ENCODE peak calls at places on chromosomes 5 and 9, in nine cellular contexts. P is OCI-LY7, G is neural progenitor cell, Q is HCT116, N is GM23248, J is SK-N-SH, R is hepatocyte, F is MM.1S, U is GM23338. B is an unnamed sample.

GRCh38 chr9:110714314-110714713 is 45.7 kb downstream of the MUSK start:
- DNase-seq in Q (no peak), F (no peak), R (peak), G (no peak), P (no peak), U (peak), N (no peak), J (no peak), B (peak)

GRCh38 chr5:112275671-112276070 is 143.4 kb downstream of the EPB41L4A start:
- DNase-seq in Q (no peak), U (no peak), P (peak), J (no peak), N (no peak), G (no peak), F (no peak), R (no peak), B (no peak)

GRCh38 chr5:139761501-139761900 is 34.1 kb upstream of the PSD2 start:
- DNase-seq in J (peak), R (no peak), G (no peak), N (no peak), Q (no peak), U (no peak), F (no peak), P (no peak), B (no peak)

GRCh38 chr5:160260881-160261815 is 31.8 kb downstream of the FABP6 start:
- DNase-seq in N (no peak), Q (no peak), R (peak), U (no peak), F (no peak), G (peak), P (peak), J (no peak), B (peak)

GRCh38 chr9:93159601-93160418 is 24.1 kb upstream of the WNK2 start:
- DNase-seq in G (peak), N (peak), Q (peak), U (peak), P (peak), F (peak), J (peak), R (peak), B (peak)

GRCh38 chr5:172899436-172899835 is 59.8 kb upstream of the RPL26L1 start:
- DNase-seq in F (no peak), R (no peak), G (no peak), P (no peak), N (no peak), J (no peak), Q (no peak), U (no peak), B (no peak)

GRCh38 chr5:58317808-58318207 is 142.1 kb downstream of the PLK2 start:
- DNase-seq in R (no peak), N (peak), P (no peak), U (no peak), F (no peak), J (no peak), G (no peak), Q (no peak), B (no peak)

GRCh38 chr5:36029914-36030313 is 36.8 kb downstream of the UGT3A2 start:
- DNase-seq in F (no peak), P (no peak), R (no peak), Q (no peak), U (no peak), G (no peak), N (no peak), J (peak), B (no peak)

GRCh38 chr9:212265-212664 is 2.4 kb upstream of the DOCK8 start:
- DNase-seq in P (no peak), R (no peak), Q (no peak), N (no peak), U (no peak), G (no peak), J (no peak), F (no peak), B (no peak)

GRCh38 chr5:23840083-23840482 is 332.7 kb downstream of the PRDM9 start:
- DNase-seq in J (no peak), R (no peak), P (no peak), F (no peak), U (no peak), N (peak), Q (no peak), G (no peak), B (peak)

GRCh38 chr5:90932052-90932699 is 373.6 kb downstream of the ADGRV1 start:
- DNase-seq in F (peak), U (peak), G (peak), J (peak), N (peak), R (peak), Q (peak), P (peak), B (peak)

GRCh38 chr5:50564558-50564957 is 101.9 kb upstream of the PARP8 start:
- DNase-seq in G (no peak), N (no peak), Q (no peak), J (no peak), U (no peak), P (no peak), F (no peak), R (no peak), B (no peak)

GRCh38 chr5:137751869-137752491 is 2.2 kb downstream of the HNRNPA0 start:
- DNase-seq in N (peak), R (peak), J (peak), U (peak), G (peak), F (peak), Q (peak), P (peak), B (peak)

GRCh38 chr5:141605523-141606277 is 13.1 kb downstream of the DIAPH1 start:
- DNase-seq in F (peak), J (no peak), Q (no peak), U (peak), G (no peak), N (no peak), P (peak), R (no peak), B (no peak)

GRCh38 chr9:95338243-95338642 is 20.7 kb upstream of the FANCC start:
- DNase-seq in G (no peak), Q (no peak), N (no peak), U (no peak), R (no peak), P (no peak), J (no peak), F (no peak), B (no peak)

GRCh38 chr5:68277427-68277826 is 61.9 kb downstream of the PIK3R1 start:
- DNase-seq in F (no peak), P (no peak), U (no peak), Q (no peak), G (no peak), N (no peak), R (no peak), J (no peak), B (peak)

GRCh38 chr5:143399616-143400540 is 3.6 kb downstream of the NR3C1 start:
- DNase-seq in U (no peak), G (no peak), R (no peak), J (no peak), F (no peak), Q (no peak), N (peak), P (peak), B (no peak)

GRCh38 chr9:15078345-15078744 is 168.1 kb upstream of the FREM1 start:
- DNase-seq in U (no peak), J (no peak), R (no peak), N (no peak), Q (no peak), F (no peak), G (no peak), P (no peak), B (no peak)

GRCh38 chr5:123937230-123937629 is 425.3 kb downstream of the CSNK1G3 start:
- DNase-seq in N (peak), P (peak), F (peak), R (peak), G (peak), J (peak), U (peak), Q (peak), B (peak)

GRCh38 chr5:68086443-68086842 is 129.1 kb upstream of the PIK3R1 start:
- DNase-seq in G (no peak), J (no peak), N (no peak), P (no peak), U (no peak), F (no peak), R (no peak), Q (no peak), B (no peak)

GRCh38 chr5:27706832-27707231 is 668.4 kb upstream of the CDH9 start:
- DNase-seq in N (no peak), Q (no peak), U (no peak), J (no peak), F (no peak), R (no peak), P (no peak), G (no peak), B (peak)

GRCh38 chr9:108073823-108074222 is 584.3 kb upstream of the KLF4 start:
- DNase-seq in Q (no peak), N (no peak), P (no peak), G (no peak), F (no peak), R (no peak), U (no peak), J (no peak), B (no peak)
- TF ChIP-seq EZH2phosphoT487 in Q (no peak), N (no peak), P (no peak), G (no peak), F (no peak), R (no peak), U (no peak), J (no peak), B (no peak)

DNA sequence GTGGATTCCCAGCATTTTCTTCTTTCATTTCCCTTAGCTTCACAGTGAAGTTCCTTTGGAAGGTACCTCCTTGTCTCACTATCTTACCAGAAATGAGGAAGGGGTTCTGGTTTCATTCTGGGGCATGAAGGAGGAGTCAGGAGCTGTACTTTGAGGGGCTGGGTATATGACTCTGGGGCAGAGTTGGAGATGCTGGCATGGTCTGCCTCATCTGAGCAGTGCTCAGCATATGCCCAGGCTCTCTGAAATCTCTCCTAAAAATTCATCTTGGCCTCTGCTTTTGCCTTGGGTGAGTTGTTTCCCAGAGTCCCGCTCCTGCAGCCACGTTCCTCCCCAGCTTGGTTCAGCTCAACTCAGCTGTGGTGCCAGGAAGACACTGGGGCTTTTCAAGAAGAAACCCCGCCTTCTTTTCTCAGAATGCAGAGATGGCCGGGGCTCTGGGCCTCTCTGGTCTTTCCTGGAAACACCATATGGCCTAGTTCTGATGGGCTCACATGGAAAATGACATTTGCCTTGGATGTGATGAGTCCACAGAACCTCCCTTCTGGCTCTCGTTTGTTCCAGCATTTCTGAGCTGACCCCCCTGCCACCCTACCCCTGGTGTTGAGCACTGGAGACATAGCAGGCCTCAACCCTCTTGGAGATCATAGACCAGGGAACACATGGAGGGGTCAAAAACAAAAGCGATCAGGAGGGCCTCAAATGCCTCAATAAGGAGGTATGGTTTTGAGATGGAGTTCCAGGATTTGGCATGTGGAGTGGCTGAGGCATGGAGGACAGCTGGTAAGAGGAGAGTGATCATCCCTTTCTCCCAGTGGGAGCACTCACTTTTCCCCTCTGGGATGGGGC is 12.0 kb upstream of the TGFBR1 start:
- DNase-seq in F (no peak), U (no peak), P (no peak), R (no peak), J (no peak), Q (no peak), G (no peak), N (no peak), B (no peak)
- TF ChIP-seq EZH2phosphoT487 in F (no peak), U (no peak), P (no peak), R (no peak), J (no peak), Q (no peak), G (no peak), N (no peak), B (no peak)

DNA sequence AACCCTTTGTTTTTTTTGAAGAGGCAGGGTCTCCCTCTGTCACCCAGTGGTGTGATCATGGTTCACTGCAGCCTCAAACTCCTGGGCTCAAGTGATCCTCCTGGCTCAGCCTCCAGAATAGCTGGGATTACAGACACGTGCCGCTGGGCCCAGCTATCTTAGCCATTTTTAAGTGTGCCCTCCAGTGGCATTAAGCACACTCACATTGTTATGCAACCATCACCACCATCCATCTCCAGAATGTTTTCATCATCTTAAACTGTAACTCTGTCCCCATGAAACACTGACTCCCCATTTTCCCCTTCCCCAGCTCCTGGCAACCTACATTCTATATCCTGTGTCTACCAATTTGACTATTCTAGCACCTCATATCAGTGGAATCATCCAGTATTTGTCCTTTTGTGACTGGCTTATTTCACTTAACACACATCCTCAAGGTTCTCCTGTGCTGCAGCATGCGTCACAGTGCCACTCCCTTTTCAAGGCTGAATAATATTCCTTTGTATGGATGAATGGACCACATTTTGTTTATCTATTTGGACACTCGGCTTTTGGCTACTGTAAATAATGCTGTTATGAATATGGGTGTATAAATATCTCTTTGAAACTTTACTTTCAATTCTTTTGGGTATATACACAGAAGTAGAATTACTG is 12.5 kb upstream of the RAPGEF1 start:
- DNase-seq in G (no peak), P (peak), U (no peak), F (no peak), N (no peak), R (no peak), Q (no peak), J (no peak), B (no peak)
- TF ChIP-seq EZH2phosphoT487 in G (no peak), P (no peak), U (no peak), F (no peak), N (no peak), R (no peak), Q (no peak), J (no peak), B (no peak)

GRCh38 chr5:79256563-79256962 is 20.6 kb downstream of the JMY start:
- DNase-seq in G (no peak), F (no peak), J (no peak), R (no peak), P (peak), U (peak), Q (no peak), N (no peak), B (peak)

GRCh38 chr5:79259383-79259782 is 23.5 kb downstream of the JMY start:
- DNase-seq in U (no peak), N (no peak), J (no peak), F (no peak), Q (no peak), G (no peak), R (no peak), P (no peak), B (no peak)

GRCh38 chr5:79257314-79257713 is 21.4 kb downstream of the JMY start:
- DNase-seq in R (no peak), P (no peak), Q (no peak), N (no peak), U (no peak), F (no peak), J (no peak), G (no peak), B (no peak)

GRCh38 chr5:79258801-79259200 is 22.9 kb downstream of the JMY start:
- DNase-seq in U (no peak), Q (no peak), J (no peak), R (no peak), P (no peak), G (no peak), N (no peak), F (no peak), B (no peak)

GRCh38 chr5:79255786-79256557 is 20.0 kb downstream of the JMY start:
- DNase-seq in P (no peak), R (peak), U (peak), G (peak), F (no peak), J (peak), Q (peak), N (peak), B (peak)
- TF ChIP-seq EZH2phosphoT487 in P (no peak), R (no peak), U (no peak), G (no peak), F (no peak), J (no peak), Q (no peak), N (no peak), B (no peak)

DNA sequence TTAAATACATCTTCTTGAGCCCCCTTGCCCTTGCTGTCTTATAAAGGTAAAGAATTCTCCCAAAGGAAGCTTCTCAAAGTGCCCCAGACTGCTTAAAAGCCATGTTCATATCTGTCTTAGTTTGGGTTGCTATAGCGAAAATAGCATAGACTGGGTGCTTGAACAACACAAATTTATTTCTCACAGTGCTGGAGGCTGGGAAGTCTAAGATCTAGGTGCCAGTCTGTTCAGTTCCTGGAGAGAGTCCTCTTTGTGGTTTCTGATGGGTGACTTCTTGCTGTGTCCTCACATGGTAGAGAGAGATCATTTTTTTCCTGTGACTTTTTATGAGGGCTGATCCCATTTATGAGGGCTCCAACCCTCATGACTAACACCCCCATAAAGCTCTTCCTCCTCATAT is 486.7 kb upstream of the ADAMTS16 start:
- DNase-seq in P (no peak), J (no peak), F (no peak), G (no peak), Q (no peak), R (no peak), U (no peak), N (no peak), B (no peak)
- TF ChIP-seq EZH2phosphoT487 in P (no peak), J (no peak), F (no peak), G (no peak), Q (no peak), R (no peak), U (no peak), N (no peak), B (no peak)

DNA sequence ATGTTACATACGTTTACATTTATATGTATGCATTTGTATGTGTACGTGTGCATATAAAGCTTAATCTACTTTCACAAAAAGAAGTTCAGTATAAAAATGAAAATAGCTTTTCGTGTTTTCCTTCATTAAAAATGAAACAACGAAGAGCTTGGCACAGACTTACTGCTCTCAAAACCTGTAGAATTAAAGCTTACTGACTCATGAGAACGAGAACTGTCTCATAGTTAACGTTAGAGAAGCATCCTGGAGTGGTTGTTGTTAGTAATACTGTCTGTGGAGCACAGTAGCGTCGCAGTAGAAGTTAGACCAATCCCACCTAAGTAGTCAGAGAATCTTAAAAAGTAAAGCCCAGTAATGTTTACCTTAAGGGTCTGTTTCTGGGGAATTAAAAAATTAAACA is 1.3 kb downstream of the MAT2B start:
- DNase-seq in G (no peak), R (peak), U (no peak), Q (no peak), J (no peak), F (peak), P (no peak), N (peak), B (peak)
- TF ChIP-seq EZH2phosphoT487 in G (no peak), R (no peak), U (no peak), Q (no peak), J (no peak), F (no peak), P (no peak), N (no peak), B (no peak)

DNA sequence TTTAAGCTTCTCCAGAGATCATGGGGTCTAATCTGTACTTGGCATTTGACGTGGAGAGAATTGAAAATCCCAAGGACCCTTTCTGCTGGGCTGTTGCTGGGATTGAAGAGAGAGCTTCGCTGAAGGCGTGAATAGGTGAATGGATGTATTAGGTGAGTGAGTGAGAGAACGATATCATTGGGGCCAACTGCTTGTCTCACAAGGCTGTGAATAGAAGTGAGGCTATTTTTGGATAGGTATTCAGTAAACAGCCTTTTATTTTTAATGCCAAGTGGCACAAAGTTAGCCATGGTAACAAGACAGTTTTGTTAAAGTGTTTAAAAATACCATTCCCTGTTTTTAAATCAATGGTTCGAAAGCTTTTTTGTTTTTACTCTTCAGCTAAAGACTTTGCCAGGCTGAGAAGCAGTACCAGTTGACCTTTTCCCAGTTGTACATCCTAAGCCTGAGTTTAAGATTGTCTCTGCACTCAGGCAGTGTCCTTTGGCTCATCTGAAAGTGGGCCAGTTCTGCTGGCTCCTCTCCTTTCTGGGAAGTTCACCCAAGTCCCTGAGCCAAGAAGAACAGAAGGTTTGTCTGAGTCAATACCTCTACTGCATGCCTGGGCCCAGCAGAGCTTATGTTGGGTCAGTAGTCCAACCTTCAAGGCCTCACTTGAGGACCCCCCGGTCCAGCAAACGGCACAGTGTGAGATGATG is 156.4 kb downstream of the MACROH2A1 start:
- DNase-seq in G (no peak), F (no peak), U (no peak), P (no peak), Q (no peak), N (peak), J (no peak), R (no peak), B (no peak)
- TF ChIP-seq EZH2phosphoT487 in G (no peak), F (no peak), U (no peak), P (no peak), Q (no peak), N (no peak), J (no peak), R (no peak), B (no peak)

GRCh38 chr5:168312606-168313297 is 21.3 kb downstream of the WWC1 start:
- DNase-seq in G (no peak), J (no peak), N (no peak), R (no peak), Q (no peak), F (no peak), U (no peak), P (no peak), B (peak)
- TF ChIP-seq EZH2phosphoT487 in G (no peak), J (no peak), N (no peak), R (no peak), Q (no peak), F (no peak), U (no peak), P (no peak), B (no peak)

GRCh38 chr5:1077491-1078020 is 34.3 kb downstream of the SLC12A7 start:
- DNase-seq in Q (no peak), F (no peak), R (no peak), J (no peak), U (no peak), P (no peak), N (no peak), G (no peak), B (no peak)
- TF ChIP-seq EZH2phosphoT487 in Q (no peak), F (no peak), R (no peak), J (no peak), U (no peak), P (no peak), N (no peak), G (no peak), B (no peak)